ENCODE peak calls at places on chromosomes 3 and 15, in nine cellular contexts. J is H54; L is activated CD8-positive, alpha-beta memory T cell treated with anti-CD3 and anti-CD28 coated beads for 4 hours; O is ELR; R is DMS153; G is bronchial epithelial cell; Q is NCI-H2081; I is IMR-90; M is GM03348. Y is an unnamed sample.

GRCh38 chr15:96462768-96463167 is 132.3 kb downstream of the NR2F2 start:
- DNase-seq in J (no peak), L (no peak), O (peak), R (no peak), G (no peak), Q (no peak), I (peak), M (peak), Y (peak)

GRCh38 chr15:98667521-98668179 is 19.3 kb downstream of the IGF1R start:
- DNase-seq in J (no peak), L (no peak), O (no peak), R (no peak), G (peak), Q (no peak), I (no peak), M (no peak), Y (no peak)

GRCh38 chr15:88202231-88202630 is 54.3 kb downstream of the NTRK3 start:
- DNase-seq in J (no peak), L (no peak), O (no peak), R (no peak), G (no peak), Q (no peak), I (no peak), M (peak), Y (peak)

GRCh38 chr15:90062023-90062728 is 40.1 kb downstream of the IDH2 start:
- DNase-seq in J (no peak), L (no peak), O (no peak), R (peak), G (peak), Q (peak), I (no peak), M (no peak), Y (no peak)

GRCh38 chr15:101121511-101122090 is 130.2 kb downstream of the CHSY1 start:
- DNase-seq in J (no peak), L (no peak), O (peak), R (no peak), G (no peak), Q (no peak), I (peak), M (peak), Y (peak)

GRCh38 chr15:82768414-82769081 is 37.3 kb downstream of the FSD2 start:
- DNase-seq in J (peak), L (no peak), O (peak), R (no peak), G (peak), Q (no peak), I (peak), M (no peak), Y (no peak)

GRCh38 chr3:139227165-139227564 is 116.7 kb upstream of the MRPS22 start:
- DNase-seq in J (no peak), L (no peak), O (no peak), R (no peak), G (no peak), Q (peak), I (no peak), M (no peak), Y (no peak)

GRCh38 chr3:183210341-183210740 is 42.7 kb upstream of the B3GNT5 start:
- DNase-seq in J (no peak), L (no peak), O (no peak), R (no peak), G (peak), Q (no peak), I (no peak), M (no peak), Y (no peak)

GRCh38 chr3:10496121-10496863 is 9.1 kb downstream of the ATP2B2 start:
- DNase-seq in J (no peak), L (no peak), O (no peak), R (no peak), G (no peak), Q (no peak), I (no peak), M (no peak), Y (no peak)

GRCh38 chr3:184255291-184256039 is 5.9 kb downstream of the CAMK2N2 start:
- DNase-seq in J (peak), L (no peak), O (peak), R (no peak), G (peak), Q (no peak), I (no peak), M (no peak), Y (no peak)

GRCh38 chr3:194661946-194662345 is 10.0 kb downstream of the LSG1 start:
- DNase-seq in J (no peak), L (no peak), O (no peak), R (no peak), G (no peak), Q (no peak), I (no peak), M (no peak), Y (no peak)

GRCh38 chr3:178551916-178552321 is 15.7 kb downstream of the KCNMB2 start:
- DNase-seq in J (no peak), L (no peak), O (no peak), R (no peak), G (no peak), Q (peak), I (peak), M (peak), Y (peak)

GRCh38 chr3:94862703-94863102 is 799.8 kb downstream of the NSUN3 start:
- DNase-seq in J (peak), L (no peak), O (peak), R (no peak), G (peak), Q (peak), I (no peak), M (peak), Y (peak)

GRCh38 chr3:139323146-139323545 is 20.7 kb upstream of the MRPS22 start:
- DNase-seq in J (no peak), L (no peak), O (no peak), R (no peak), G (no peak), Q (no peak), I (no peak), M (no peak), Y (no peak)

GRCh38 chr3:123447749-123448502 is 964 bp downstream of the ADCY5 start:
- DNase-seq in J (no peak), L (no peak), O (no peak), R (no peak), G (no peak), Q (no peak), I (no peak), M (peak), Y (no peak)

GRCh38 chr3:175149675-175150074 is 290.5 kb downstream of the NAALADL2 start:
- DNase-seq in J (no peak), L (no peak), O (no peak), R (peak), G (peak), Q (peak), I (peak), M (no peak), Y (no peak)

GRCh38 chr3:25252291-25252690 is 175.8 kb upstream of the RARB start:
- DNase-seq in J (no peak), L (no peak), O (no peak), R (no peak), G (no peak), Q (no peak), I (no peak), M (no peak), Y (no peak)

GRCh38 chr3:183554377-183554776 is 1.1 kb downstream of the KLHL6 start:
- DNase-seq in J (no peak), L (no peak), O (no peak), R (no peak), G (peak), Q (no peak), I (no peak), M (no peak), Y (no peak)

GRCh38 chr3:46700772-46701171 is 420 bp upstream of the TMIE start:
- DNase-seq in J (no peak), L (no peak), O (no peak), R (no peak), G (no peak), Q (peak), I (no peak), M (no peak), Y (no peak)

GRCh38 chr3:69085543-69086132 is 901 bp downstream of the ARL6IP5 start:
- DNase-seq in J (no peak), L (no peak), O (peak), R (no peak), G (no peak), Q (no peak), I (no peak), M (peak), Y (peak)

GRCh38 chr15:101242160-101242998 is 9.5 kb downstream of the CHSY1 start:
- DNase-seq in J (no peak), L (peak), O (peak), R (no peak), G (peak), Q (no peak), I (peak), M (peak), Y (peak)